ENCODE peak calls at places on chromosomes 1 and 21, in four cellular contexts. W is pancreas, A is NT2/D1, T is PC-3. L is an unnamed sample.
A peak's percentile ranks its signal among the peaks of the same experiment; 100 is the strongest.

GRCh38 chr1:1163538-1164070 is 10.1 kb upstream of the TTLL10 start:
- DNase-seq in W (no peak), A (no peak), T (peak; percentile 46), L (peak; percentile 69)

GRCh38 chr1:210685295-210685650 is 356.6 kb downstream of the HHAT start:
- DNase-seq in W (no peak), A (no peak), T (no peak), L (no peak)

GRCh38 chr1:77704736-77705135 is 22.3 kb upstream of the ZZZ3 start:
- DNase-seq in W (no peak), A (no peak), T (no peak), L (no peak)

GRCh38 chr21:33330726-33331125 is 6.0 kb downstream of the IFNAR1 start:
- DNase-seq in W (no peak), A (no peak), T (no peak), L (no peak)

GRCh38 chr1:111399792-111400610 is 27.5 kb downstream of the OVGP1 start:
- DNase-seq in W (no peak), A (peak; percentile 35), T (peak; percentile 78), L (peak; percentile 45)

GRCh38 chr1:28199328-28200233 is 23.1 kb upstream of the PTAFR start:
- DNase-seq in W (no peak), A (no peak), T (no peak), L (no peak)

GRCh38 chr1:110190282-110190929 is 19.7 kb upstream of the KCNC4 start:
- DNase-seq in W (peak; percentile 85), A (no peak), T (no peak), L (no peak)

GRCh38 chr1:158527190-158527815 is 26.9 kb downstream of the OR6Y1 start:
- DNase-seq in W (no peak), A (peak; percentile 64), T (peak; percentile 36), L (peak; percentile 2)

GRCh38 chr1:7891804-7892203 is 38.9 kb upstream of the UTS2 start:
- DNase-seq in W (no peak), A (no peak), T (no peak), L (no peak)

GRCh38 chr1:151520359-151520758 is 9.2 kb downstream of the CGN start:
- DNase-seq in W (no peak), A (no peak), T (no peak), L (no peak)

GRCh38 chr1:216186816-216187215 is 236.4 kb downstream of the USH2A start:
- DNase-seq in W (no peak), A (no peak), T (peak; percentile 40), L (no peak)

GRCh38 chr1:59292557-59292956 is 4.3 kb upstream of the FGGY start:
- DNase-seq in W (no peak), A (no peak), T (no peak), L (no peak)

GRCh38 chr1:53089478-53090226 is 27.6 kb downstream of the PODN start:
- DNase-seq in W (no peak), A (no peak), T (no peak), L (peak; percentile 44)

GRCh38 chr1:197695961-197696360 is 79.3 kb downstream of the DENND1B start:
- DNase-seq in W (no peak), A (no peak), T (no peak), L (no peak)

GRCh38 chr1:2208309-2209239 is 14.0 kb upstream of the FAAP20 start:
- DNase-seq in W (peak; percentile 92), A (no peak), T (peak; percentile 100), L (no peak)

GRCh38 chr1:33060579-33061083 is 20.3 kb upstream of the AZIN2 start:
- DNase-seq in W (no peak), A (no peak), T (peak; percentile 61), L (no peak)

GRCh38 chr1:156860113-156860638 is 489 bp upstream of the NTRK1 start:
- DNase-seq in W (peak; percentile 82), A (no peak), T (peak; percentile 65), L (peak; percentile 94)

GRCh38 chr1:239920214-239920613 is 171.5 kb upstream of the FMN2 start:
- DNase-seq in W (no peak), A (no peak), T (no peak), L (no peak)

GRCh38 chr1:242467556-242468145 is 56.8 kb downstream of the PLD5 start:
- DNase-seq in W (no peak), A (peak; percentile 81), T (peak; percentile 87), L (peak; percentile 72)

GRCh38 chr1:10968411-10968826 is 44.0 kb upstream of the TARDBP start:
- DNase-seq in W (no peak), A (no peak), T (peak; percentile 4), L (peak; percentile 33)

GRCh38 chr1:117753652-117754051 is 147.8 kb downstream of the TENT5C start:
- DNase-seq in W (no peak), A (no peak), T (peak; percentile 61), L (no peak)

GRCh38 chr1:53483656-53484055 is 24.5 kb downstream of the DMRTB1 start:
- DNase-seq in W (no peak), A (no peak), T (no peak), L (no peak)

GRCh38 chr1:218671573-218671972 is 326.4 kb downstream of the TGFB2 start:
- DNase-seq in W (no peak), A (no peak), T (no peak), L (no peak)

GRCh38 chr21:28801906-28802305 is 190.8 kb downstream of the LTN1 start:
- DNase-seq in W (no peak), A (no peak), T (peak; percentile 41), L (no peak)

GRCh38 chr1:87084247-87084836 is 169.9 kb downstream of the HS2ST1 start:
- DNase-seq in W (no peak), A (no peak), T (peak; percentile 71), L (no peak)

GRCh38 chr1:44542415-44543063 is 131.7 kb downstream of the TMEM53 start:
- DNase-seq in W (no peak), A (no peak), T (no peak), L (no peak)

GRCh38 chr1:31923905-31924304 is 14.3 kb downstream of the PTP4A2 start:
- DNase-seq in W (no peak), A (no peak), T (no peak), L (no peak)
- H3K4me3 ChIP-seq in W (no peak overlapping the region), A (no peak overlapping the region), T (no peak overlapping the region), L (no peak overlapping the region)

GRCh38 chr1:245858022-245858421 is 649.1 kb downstream of the SMYD3 start:
- DNase-seq in W (no peak), A (no peak), T (no peak), L (peak; percentile 26)
- H3K4me3 ChIP-seq in W (no peak overlapping the region), A (no peak overlapping the region), T (no peak overlapping the region), L (no peak overlapping the region)

DNA sequence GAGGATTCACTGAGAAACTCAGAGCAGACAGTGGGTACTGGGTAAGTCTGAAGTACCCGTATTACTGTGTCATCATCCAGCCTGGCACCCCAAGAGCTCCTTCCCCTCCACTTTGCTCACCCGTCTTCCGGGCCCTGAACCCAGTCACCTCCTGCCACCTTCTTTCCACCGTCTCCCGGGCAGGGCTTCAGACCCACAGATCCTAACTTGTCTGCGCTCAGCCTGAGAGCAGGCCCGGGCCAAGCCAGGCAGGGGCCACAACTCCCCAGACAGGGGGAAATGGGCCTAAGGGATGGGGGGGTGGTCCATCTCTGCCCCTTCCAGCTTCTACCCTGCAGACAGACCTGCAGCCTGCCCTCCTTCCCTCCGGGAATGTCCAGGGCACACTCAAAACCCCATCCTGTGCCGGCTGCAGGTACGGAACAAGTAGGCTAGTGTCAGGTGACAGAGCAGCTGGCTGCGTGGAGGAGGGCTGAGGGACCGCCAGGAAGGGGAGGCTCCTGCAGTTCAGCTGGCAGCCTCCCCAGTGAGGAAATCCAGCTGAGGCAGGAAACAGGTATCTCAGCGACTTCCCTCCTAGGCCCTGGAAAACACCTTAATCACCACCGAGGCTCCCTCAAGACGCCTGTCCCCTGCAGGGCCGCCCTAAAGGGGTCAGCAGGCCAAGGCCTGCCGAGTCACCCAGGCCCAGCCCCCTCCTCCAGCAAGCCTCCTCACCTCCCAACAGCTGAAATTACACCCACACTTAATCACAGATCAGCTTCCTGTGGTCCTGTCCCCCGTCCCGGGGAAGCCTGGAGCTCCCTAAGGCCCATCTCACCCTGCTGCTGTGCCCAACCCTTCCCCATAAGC is 3.5 kb downstream of the HSPG2 start:
- DNase-seq in W (no peak), A (no peak), T (peak; percentile 73), L (peak; percentile 82)
- H3K4me3 ChIP-seq in W (no peak overlapping the region), A (no peak overlapping the region), T (peak overlapping the region; percentile 41), L (peak overlapping the region; percentile 16)

DNA sequence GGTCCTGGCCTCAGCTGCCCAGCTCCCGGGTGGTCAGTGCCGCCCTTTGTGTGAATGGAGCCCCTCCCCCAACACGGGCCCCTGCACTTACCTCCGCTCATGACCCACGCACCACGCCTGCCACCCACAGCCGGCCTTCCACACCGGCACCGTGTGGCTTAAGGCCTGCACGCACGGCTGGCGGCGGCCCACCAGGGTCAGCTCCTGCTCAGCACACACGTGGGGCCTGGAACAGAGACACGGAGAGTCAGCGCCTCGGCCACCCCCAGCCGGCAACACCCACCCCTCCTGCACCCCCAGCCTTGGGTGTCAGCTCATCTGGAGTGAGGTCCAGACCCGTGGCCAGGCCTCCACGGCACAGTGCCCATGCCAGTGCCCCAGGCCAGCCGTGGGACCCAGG is 8.9 kb downstream of the MEGF6 start:
- DNase-seq in W (peak; percentile 58), A (no peak), T (no peak), L (no peak)
- H3K4me3 ChIP-seq in W (no peak overlapping the region), A (no peak overlapping the region), T (no peak overlapping the region), L (no peak overlapping the region)

DNA sequence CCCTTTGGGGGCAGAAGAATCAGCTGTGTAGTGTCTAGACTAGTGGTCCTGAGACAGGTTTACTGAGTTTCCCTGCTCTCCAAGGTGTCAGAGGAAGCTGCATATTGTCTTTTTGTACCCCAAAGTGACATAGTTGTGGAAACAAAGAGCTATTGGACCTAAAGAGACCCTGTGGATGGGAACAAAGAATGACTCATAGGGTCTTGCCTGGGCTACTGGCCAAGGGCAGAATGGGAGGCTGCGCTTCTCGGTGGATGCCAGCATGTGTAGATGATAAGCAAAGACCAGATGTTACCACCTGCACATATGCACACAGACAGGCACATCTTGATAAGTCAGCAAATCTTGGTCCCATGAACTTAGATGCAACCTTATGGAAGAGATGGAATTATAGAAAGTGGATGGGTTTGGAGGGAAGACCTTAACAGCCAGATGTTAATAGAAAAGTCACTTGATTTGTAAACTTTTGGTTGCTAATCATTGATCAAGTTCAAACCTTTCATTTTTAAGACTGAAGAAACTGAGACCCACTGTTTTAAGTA is 21.9 kb upstream of the CDC7 start:
- DNase-seq in W (no peak), A (no peak), T (no peak), L (no peak)
- H3K4me3 ChIP-seq in W (no peak overlapping the region), A (no peak overlapping the region), T (no peak overlapping the region), L (no peak overlapping the region)

DNA sequence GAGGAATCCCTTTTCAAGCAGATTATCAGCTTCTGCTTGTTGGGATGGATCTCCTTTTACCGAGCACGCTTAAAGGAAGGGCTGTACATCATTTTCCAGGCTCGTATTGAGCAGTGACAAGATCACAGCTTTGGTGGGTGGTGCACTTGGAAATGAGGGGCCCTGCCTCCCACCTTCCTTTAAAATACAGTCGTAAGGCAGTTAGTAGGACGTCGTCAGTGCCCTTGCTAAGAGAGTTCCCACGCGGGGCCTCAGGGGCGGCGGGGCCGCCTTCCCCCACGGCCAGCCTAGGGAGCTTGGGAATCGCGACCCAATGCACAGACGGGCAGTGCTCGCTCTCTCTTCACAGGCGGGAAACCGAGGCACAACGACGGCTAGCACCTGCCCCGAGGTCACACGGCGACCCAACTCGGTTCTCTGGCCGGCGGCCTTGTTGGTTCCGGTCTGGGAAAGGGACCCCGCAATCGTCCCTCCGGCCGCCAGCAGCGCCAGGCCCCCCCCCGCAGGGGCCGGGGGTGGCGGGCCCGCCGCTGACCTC is 58.6 kb downstream of the H3-3A start:
- DNase-seq in W (no peak), A (no peak), T (no peak), L (no peak)
- H3K4me3 ChIP-seq in W (peak overlapping the region; percentile 41), A (peak overlapping the region; percentile 54), T (peak overlapping the region; percentile 73), L (peak overlapping the region; percentile 78)

DNA sequence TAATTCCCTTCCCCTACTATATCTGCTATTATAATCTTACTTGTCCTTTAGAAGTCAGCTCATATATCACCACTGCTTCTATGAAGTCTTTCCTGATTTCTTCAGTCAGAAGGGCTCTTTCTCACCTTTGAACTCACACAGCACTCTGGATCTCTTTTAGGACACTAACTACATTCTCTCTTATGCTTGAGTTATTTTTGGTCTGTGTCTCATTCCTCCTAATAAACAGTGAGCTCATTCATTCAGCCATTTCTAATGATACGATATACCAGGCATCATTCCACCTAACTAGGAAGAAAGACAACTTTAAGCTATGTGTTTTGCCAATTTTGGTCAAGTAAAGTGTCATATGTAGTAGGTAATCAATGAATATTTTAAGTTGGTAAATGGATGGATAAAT is 1.2 kb upstream of the STYXL2 start:
- DNase-seq in W (no peak), A (no peak), T (no peak), L (no peak)
- H3K4me3 ChIP-seq in W (no peak overlapping the region), A (no peak overlapping the region), T (no peak overlapping the region), L (no peak overlapping the region)